ENCODE peak calls at places on chromosomes 12 and 14, in ten cellular contexts. One of them, this sample, is unnamed.

GRCh38 chr12:21456291-21456780 is 18.9 kb downstream of the PYROXD1 start:
- DNase-seq in stimulated activated CD4-positive, alpha-beta T cell treated with anti-CD3 and anti-CD28 coated beads, Interleukin-4, amount 100 ng/mL, for 1 hour: peak; percentile 6
- DNase-seq in uterus: no peak
- DNase-seq in MV-4-11: peak; percentile 89
- DNase-seq in lower leg skin: no peak
- DNase-seq in activated gamma-delta T cell treated with Interleukin-2 at 50 U/mL for 16 hours: peak; percentile 45
- DNase-seq in T47D: no peak
- DNase-seq in cardiac fibroblast: no peak
- DNase-seq in KBM-7: no peak
- DNase-seq in GDM1: no peak
- DNase-seq in this sample: peak; percentile 90

GRCh38 chr14:22370084-22370847 is 218.8 kb downstream of the DAD1 start:
- DNase-seq in KBM-7: no peak
- DNase-seq in GDM1: no peak
- DNase-seq in stimulated activated CD4-positive, alpha-beta T cell treated with anti-CD3 and anti-CD28 coated beads, Interleukin-4, amount 100 ng/mL, for 1 hour: no peak
- DNase-seq in activated gamma-delta T cell treated with Interleukin-2 at 50 U/mL for 16 hours: no peak
- DNase-seq in MV-4-11: no peak
- DNase-seq in lower leg skin: peak; percentile 72
- DNase-seq in T47D: no peak
- DNase-seq in cardiac fibroblast: peak; percentile 58
- DNase-seq in uterus: no peak
- DNase-seq in this sample: no peak

GRCh38 chr14:55699131-55700057 is 119.4 kb downstream of the KTN1 start:
- DNase-seq in GDM1: no peak
- DNase-seq in cardiac fibroblast: peak; percentile 70
- DNase-seq in T47D: peak; percentile 39
- DNase-seq in KBM-7: no peak
- DNase-seq in stimulated activated CD4-positive, alpha-beta T cell treated with anti-CD3 and anti-CD28 coated beads, Interleukin-4, amount 100 ng/mL, for 1 hour: no peak
- DNase-seq in uterus: no peak
- DNase-seq in MV-4-11: peak; percentile 52
- DNase-seq in activated gamma-delta T cell treated with Interleukin-2 at 50 U/mL for 16 hours: no peak
- DNase-seq in lower leg skin: no peak
- DNase-seq in this sample: no peak

GRCh38 chr14:73887116-73887490 is 444 bp downstream of the ZNF410 start:
- DNase-seq in GDM1: no peak
- DNase-seq in stimulated activated CD4-positive, alpha-beta T cell treated with anti-CD3 and anti-CD28 coated beads, Interleukin-4, amount 100 ng/mL, for 1 hour: no peak
- DNase-seq in lower leg skin: peak; percentile 24
- DNase-seq in uterus: no peak
- DNase-seq in activated gamma-delta T cell treated with Interleukin-2 at 50 U/mL for 16 hours: peak; percentile 14
- DNase-seq in MV-4-11: no peak
- DNase-seq in KBM-7: no peak
- DNase-seq in cardiac fibroblast: no peak
- DNase-seq in T47D: no peak
- DNase-seq in this sample: no peak

GRCh38 chr12:89702503-89702902 is 6.1 kb downstream of the ATP2B1 start:
- DNase-seq in T47D: no peak
- DNase-seq in KBM-7: no peak
- DNase-seq in cardiac fibroblast: no peak
- DNase-seq in MV-4-11: no peak
- DNase-seq in lower leg skin: no peak
- DNase-seq in GDM1: no peak
- DNase-seq in activated gamma-delta T cell treated with Interleukin-2 at 50 U/mL for 16 hours: no peak
- DNase-seq in uterus: no peak
- DNase-seq in stimulated activated CD4-positive, alpha-beta T cell treated with anti-CD3 and anti-CD28 coated beads, Interleukin-4, amount 100 ng/mL, for 1 hour: no peak
- DNase-seq in this sample: no peak

GRCh38 chr14:74324945-74325361 is 22.2 kb upstream of the ABCD4 start:
- DNase-seq in uterus: no peak
- DNase-seq in GDM1: no peak
- DNase-seq in lower leg skin: no peak
- DNase-seq in MV-4-11: peak; percentile 40
- DNase-seq in KBM-7: peak; percentile 56
- DNase-seq in stimulated activated CD4-positive, alpha-beta T cell treated with anti-CD3 and anti-CD28 coated beads, Interleukin-4, amount 100 ng/mL, for 1 hour: no peak
- DNase-seq in cardiac fibroblast: peak; percentile 57
- DNase-seq in T47D: peak; percentile 60
- DNase-seq in activated gamma-delta T cell treated with Interleukin-2 at 50 U/mL for 16 hours: no peak
- DNase-seq in this sample: peak; percentile 45

GRCh38 chr14:100346306-100347091 is 23.4 kb downstream of the SLC25A47 start:
- DNase-seq in activated gamma-delta T cell treated with Interleukin-2 at 50 U/mL for 16 hours: no peak
- DNase-seq in KBM-7: no peak
- DNase-seq in cardiac fibroblast: no peak
- DNase-seq in lower leg skin: no peak
- DNase-seq in uterus: no peak
- DNase-seq in stimulated activated CD4-positive, alpha-beta T cell treated with anti-CD3 and anti-CD28 coated beads, Interleukin-4, amount 100 ng/mL, for 1 hour: no peak
- DNase-seq in GDM1: no peak
- DNase-seq in MV-4-11: no peak
- DNase-seq in T47D: no peak
- DNase-seq in this sample: no peak

GRCh38 chr14:91252901-91253794 is 8.6 kb upstream of the GPR68 start:
- DNase-seq in activated gamma-delta T cell treated with Interleukin-2 at 50 U/mL for 16 hours: peak; percentile 47
- DNase-seq in uterus: no peak
- DNase-seq in KBM-7: no peak
- DNase-seq in GDM1: no peak
- DNase-seq in stimulated activated CD4-positive, alpha-beta T cell treated with anti-CD3 and anti-CD28 coated beads, Interleukin-4, amount 100 ng/mL, for 1 hour: peak; percentile 59
- DNase-seq in T47D: peak; percentile 73
- DNase-seq in cardiac fibroblast: no peak
- DNase-seq in lower leg skin: no peak
- DNase-seq in MV-4-11: no peak
- DNase-seq in this sample: peak; percentile 52

GRCh38 chr12:131511391-131511802 is 199.5 kb upstream of the SFSWAP start:
- DNase-seq in stimulated activated CD4-positive, alpha-beta T cell treated with anti-CD3 and anti-CD28 coated beads, Interleukin-4, amount 100 ng/mL, for 1 hour: peak; percentile 40
- DNase-seq in uterus: no peak
- DNase-seq in KBM-7: peak; percentile 78
- DNase-seq in GDM1: peak; percentile 73
- DNase-seq in T47D: no peak
- DNase-seq in MV-4-11: peak; percentile 82
- DNase-seq in activated gamma-delta T cell treated with Interleukin-2 at 50 U/mL for 16 hours: peak; percentile 44
- DNase-seq in lower leg skin: no peak
- DNase-seq in cardiac fibroblast: peak; percentile 1
- DNase-seq in this sample: peak; percentile 93